ENCODE peak calls at places on chromosomes 7 and 10, in nine cellular contexts. Q is GM12878, H is transverse colon, N is ovary, O is HepG2, A is A549, X is H1, E is sigmoid colon, U is SK-N-SH. Y is an unnamed sample.

GRCh38 chr10:98340946-98341345 is 73.0 kb upstream of the LOXL4 start:
- DNase-seq in X (no peak), U (peak; percentile 64), N (no peak), O (no peak), E (no peak), H (no peak), A (no peak), Q (no peak), Y (no peak)

GRCh38 chr10:132193907-132194552 is 7.3 kb downstream of the DPYSL4 start:
- DNase-seq in X (no peak), E (no peak), U (no peak), O (peak; percentile 17), Q (no peak), A (no peak), N (no peak), H (no peak), Y (no peak)

GRCh38 chr7:23410446-23411183 is 59.7 kb downstream of the IGF2BP3 start:
- DNase-seq in E (no peak), Q (peak; percentile 89), X (no peak), N (no peak), O (no peak), U (no peak), A (no peak), H (no peak), Y (no peak)

GRCh38 chr10:76456190-76456589 is 1024.8 kb downstream of the LRMDA start:
- DNase-seq in H (no peak), Q (no peak), E (no peak), A (peak; percentile 4), U (no peak), N (no peak), O (no peak), X (no peak), Y (no peak)

GRCh38 chr10:122285506-122286444 is 14.7 kb downstream of the BTBD16 start:
- DNase-seq in Q (no peak), X (no peak), H (no peak), E (peak; percentile 55), U (no peak), A (no peak), N (no peak), O (no peak), Y (no peak)

GRCh38 chr7:17546206-17546998 is 247.9 kb downstream of the AHR start:
- DNase-seq in Q (no peak), U (no peak), N (no peak), H (no peak), A (peak; percentile 47), O (no peak), E (no peak), X (no peak), Y (no peak)

GRCh38 chr7:26397786-26398435 is 106.2 kb downstream of the SNX10 start:
- DNase-seq in U (peak; percentile 89), X (no peak), O (no peak), E (no peak), H (peak; percentile 37), A (peak; percentile 49), Q (no peak), N (no peak), Y (no peak)

GRCh38 chr10:115117301-115117700 is 24.1 kb downstream of the ATRNL1 start:
- DNase-seq in O (no peak), N (no peak), E (no peak), A (no peak), H (no peak), X (no peak), U (no peak), Q (no peak), Y (no peak)

GRCh38 chr10:117541405-117541908 is 1.1 kb upstream of the EMX2 start:
- DNase-seq in O (no peak), X (no peak), H (no peak), N (peak; percentile 82), Q (no peak), E (no peak), U (no peak), A (no peak), Y (peak; percentile 94)

GRCh38 chr7:138885383-138886147 is 87.6 kb upstream of the ATP6V0A4 start:
- DNase-seq in N (no peak), O (no peak), Q (no peak), X (no peak), U (no peak), A (no peak), E (no peak), H (no peak), Y (no peak)

GRCh38 chr10:12701696-12702095 is 299.8 kb downstream of the CCDC3 start:
- DNase-seq in O (no peak), N (no peak), X (no peak), U (no peak), E (no peak), H (no peak), Q (no peak), A (no peak), Y (no peak)

GRCh38 chr10:70425096-70425495 is 16.4 kb downstream of the NODAL start:
- DNase-seq in Q (no peak), U (no peak), X (no peak), E (no peak), A (no peak), N (no peak), O (no peak), H (peak; percentile 29), Y (no peak)
- TF ChIP-seq EP300 in Q (no peak), U (no peak), X (no peak), E (no peak), A (no peak), N (no peak), O (no peak), H (peak; percentile 5), Y (no peak)

DNA sequence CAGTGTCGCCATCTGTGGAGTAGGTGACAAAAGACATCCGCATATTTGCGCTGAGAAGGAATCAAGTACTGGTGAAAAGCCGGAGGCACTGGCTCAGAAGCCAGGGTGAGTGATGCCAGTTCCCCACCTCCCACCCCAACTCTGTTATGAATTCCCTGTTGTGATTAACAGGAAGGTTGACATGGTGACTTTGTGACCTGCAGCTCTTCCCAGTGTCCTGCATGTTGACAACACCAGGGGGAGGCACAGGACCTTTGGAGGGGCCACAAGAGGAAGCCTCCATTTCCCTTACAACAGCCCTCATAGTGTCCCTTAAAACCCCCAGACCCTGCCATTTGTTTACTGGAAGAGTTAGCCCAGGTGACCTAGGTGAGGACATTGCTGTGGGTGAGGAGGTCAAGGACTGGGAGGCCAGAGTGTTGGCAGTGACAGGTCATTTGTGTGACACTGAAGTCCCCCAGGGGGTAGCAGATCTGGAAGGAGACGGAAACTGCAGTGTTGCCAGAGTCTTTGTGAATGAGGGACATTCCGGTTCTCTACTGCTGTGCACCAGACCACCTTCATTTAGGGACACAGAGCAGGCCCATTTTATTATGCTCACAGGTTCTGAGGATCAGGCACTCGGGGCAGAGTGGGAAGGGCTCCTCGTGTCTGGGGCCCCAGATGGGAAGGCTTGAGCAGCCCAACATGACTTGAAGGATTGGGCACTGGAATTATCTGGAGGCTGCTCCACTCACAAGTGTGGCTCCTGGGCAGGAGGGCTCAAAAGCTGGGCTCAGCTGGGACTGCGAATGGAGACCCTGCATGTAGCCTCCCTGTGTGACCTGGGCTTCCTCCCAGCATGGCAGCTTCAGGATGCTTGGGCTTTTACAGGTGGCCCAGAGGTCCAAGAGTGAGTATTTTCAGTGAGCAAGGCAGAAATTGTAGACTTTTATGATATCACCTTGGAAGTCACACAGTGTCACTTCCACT is 13.0 kb upstream of the ANTXRL start:
- DNase-seq in N (no peak), U (no peak), A (peak; percentile 45), Q (no peak), E (no peak), O (peak; percentile 20), H (no peak), X (no peak), Y (peak; percentile 43)
- TF ChIP-seq EP300 in N (no peak), U (no peak), A (no peak), Q (no peak), E (no peak), O (no peak), H (no peak), X (no peak), Y (no peak)

DNA sequence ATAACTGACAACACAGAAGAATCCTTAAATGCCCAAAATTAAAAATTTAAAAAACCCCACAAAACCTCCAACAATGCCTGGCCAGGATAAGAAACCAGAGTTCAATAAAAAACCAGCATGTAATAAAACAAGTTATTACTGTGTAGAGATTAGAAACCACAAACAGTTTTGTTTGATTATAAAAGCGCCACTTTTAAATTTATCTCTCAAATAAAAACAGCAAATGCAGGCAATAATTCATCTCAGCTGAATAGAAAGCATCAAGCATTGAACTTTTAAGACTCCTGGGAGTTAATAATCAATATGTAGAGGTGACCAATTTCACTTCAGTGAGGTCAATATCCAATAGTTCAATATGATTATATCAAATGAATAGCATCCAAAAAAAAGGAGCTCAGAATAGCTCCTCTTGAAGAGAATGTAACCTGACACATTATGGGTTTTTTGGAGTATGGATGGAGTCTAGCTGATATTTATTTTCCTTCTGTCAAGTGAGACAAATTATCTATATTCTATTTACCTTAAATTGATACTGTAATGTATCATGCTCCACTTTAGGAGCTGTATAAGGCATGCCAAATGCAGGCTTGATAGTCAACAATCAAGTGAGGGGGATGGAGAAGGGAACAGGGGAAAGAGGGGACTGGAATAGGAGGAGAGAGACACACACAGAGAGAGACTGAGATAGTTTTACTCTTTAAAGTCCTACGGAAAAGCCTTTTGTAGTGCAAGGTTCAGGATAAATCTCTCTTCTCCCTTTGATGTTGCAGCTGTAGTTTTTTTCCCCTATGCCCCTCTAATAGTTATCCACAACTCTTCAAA is 130.9 kb downstream of the RSU1 start:
- DNase-seq in N (no peak), H (no peak), A (no peak), U (no peak), X (no peak), E (no peak), Q (no peak), O (no peak), Y (no peak)
- TF ChIP-seq EP300 in N (no peak), H (no peak), A (no peak), U (no peak), X (no peak), E (no peak), Q (no peak), O (no peak), Y (no peak)

GRCh38 chr10:20105236-20105635 is 289.0 kb downstream of the PLXDC2 start:
- DNase-seq in O (no peak), U (no peak), A (no peak), E (no peak), X (no peak), H (no peak), N (no peak), Q (no peak), Y (no peak)
- TF ChIP-seq EP300 in O (no peak), U (no peak), A (no peak), E (no peak), X (no peak), H (no peak), N (no peak), Q (no peak), Y (no peak)

GRCh38 chr7:155992974-155993373 is 180.7 kb upstream of the SHH start:
- DNase-seq in N (no peak), X (no peak), A (no peak), E (no peak), H (no peak), O (no peak), U (no peak), Q (no peak), Y (no peak)
- TF ChIP-seq EP300 in N (no peak), X (no peak), A (no peak), E (no peak), H (no peak), O (no peak), U (no peak), Q (no peak), Y (no peak)

GRCh38 chr10:37975407-37975991 is 948 bp downstream of the ZNF25 start:
- DNase-seq in U (peak; percentile 14), Q (no peak), N (no peak), E (no peak), O (no peak), X (no peak), A (peak; percentile 37), H (no peak), Y (no peak)
- TF ChIP-seq EP300 in U (no peak), Q (no peak), N (no peak), E (no peak), O (no peak), X (no peak), A (no peak), H (no peak), Y (no peak)

Y was measured in suprapubic skin.